ENCODE peak calls at places on chromosome 18, in ten cellular contexts. Q is foreskin fibroblast; X is iris pigment epithelial cell; P is NCI-H510A treated with DMSO at 0.1 percent for 48 hours; N is HT1080; G is 8988T; A is astrocyte of the spinal cord; B is stimulated activated CD8-positive, alpha-beta memory T cell treated with anti-CD3 and anti-CD28 coated beads, Interleukin-4, amount 100 ng/mL, for 1 hour; S is fibroblast of villous mesenchyme; Y is OCI-LY7. O is an unnamed sample.

GRCh38 chr18:6557052-6557451 is 142.3 kb upstream of the L3MBTL4 start:
- DNase-seq in Y (no peak), G (no peak), Q (no peak), A (no peak), S (no peak), X (no peak), B (no peak), P (no peak), N (no peak), O (no peak)

GRCh38 chr18:56470679-56471345 is 167.6 kb downstream of the TXNL1 start:
- DNase-seq in N (no peak), P (no peak), X (no peak), Q (no peak), G (no peak), B (no peak), Y (no peak), A (no peak), S (no peak), O (no peak)

GRCh38 chr18:58578835-58579560 is 49.9 kb downstream of the ALPK2 start:
- DNase-seq in X (peak; percentile 91), A (peak; percentile 82), Q (peak; percentile 86), P (no peak), B (no peak), N (peak; percentile 85), G (no peak), S (peak; percentile 89), Y (no peak), O (peak; percentile 39)

GRCh38 chr18:57943723-57944122 is 100.3 kb upstream of the NEDD4L start:
- DNase-seq in B (no peak), A (peak; percentile 84), Y (no peak), P (no peak), X (peak; percentile 65), G (no peak), N (peak; percentile 66), S (peak; percentile 8), Q (peak; percentile 23), O (peak; percentile 10)

GRCh38 chr18:43642647-43643046 is 365.4 kb upstream of the SYT4 start:
- DNase-seq in P (no peak), Y (no peak), G (no peak), B (no peak), N (no peak), X (no peak), Q (no peak), S (no peak), A (no peak), O (no peak)

GRCh38 chr18:40676676-40677075 is 1278.4 kb upstream of the PIK3C3 start:
- DNase-seq in A (no peak), X (peak; percentile 74), S (no peak), N (peak; percentile 71), B (no peak), Q (no peak), P (no peak), G (no peak), Y (no peak), O (no peak)

GRCh38 chr18:35045121-35045520 is 3.9 kb downstream of the MAPRE2 start:
- DNase-seq in P (peak; percentile 43), N (no peak), G (no peak), Q (no peak), S (peak; percentile 72), X (peak; percentile 39), Y (no peak), B (no peak), A (no peak), O (peak; percentile 54)

GRCh38 chr18:75213610-75214009 is 3.0 kb downstream of the TSHZ1 start:
- DNase-seq in B (no peak), Y (no peak), A (peak; percentile 70), N (peak; percentile 14), G (no peak), X (no peak), S (peak; percentile 59), Q (peak; percentile 66), P (no peak), O (no peak)

GRCh38 chr18:8116346-8117007 is 492.8 kb upstream of the RAB12 start:
- DNase-seq in A (peak; percentile 25), Q (peak; percentile 81), P (no peak), X (peak; percentile 84), N (peak; percentile 64), G (no peak), Y (no peak), S (peak; percentile 68), B (no peak), O (no peak)

GRCh38 chr18:2526320-2526719 is 45.0 kb downstream of the METTL4 start:
- DNase-seq in Q (no peak), P (peak; percentile 19), A (no peak), N (no peak), S (no peak), G (no peak), X (peak; percentile 27), B (no peak), Y (no peak), O (no peak)

GRCh38 chr18:36321636-36322407 is 24.3 kb downstream of the FHOD3 start:
- DNase-seq in S (no peak), Y (no peak), P (no peak), G (peak; percentile 33), B (no peak), A (peak; percentile 55), N (peak; percentile 91), X (peak; percentile 34), Q (no peak), O (no peak)

GRCh38 chr18:76772665-76773064 is 49.7 kb upstream of the ZNF236 start:
- DNase-seq in G (no peak), X (no peak), Q (no peak), Y (no peak), P (no peak), A (no peak), B (no peak), S (no peak), N (no peak), O (no peak)

GRCh38 chr18:47829831-47830230 is 100.6 kb downstream of the SMAD2 start:
- DNase-seq in S (no peak), G (no peak), A (no peak), B (no peak), P (no peak), N (no peak), Q (no peak), Y (no peak), X (no peak), O (no peak)